ENCODE peak calls at places on chromosomes 4 and X, in eight cellular contexts. C is heart right ventricle; D is ascending aorta; L is psoas muscle; O is mammary epithelial cell; B is tibial nerve; R is naive thymus-derived CD4-positive, alpha-beta T cell; X is uterus. S is an unnamed sample.

GRCh38 chr4:2624782-2625548 is 88.5 kb downstream of the FAM193A start:
- DNase-seq in C (no peak), D (no peak), L (no peak), O (peak), B (no peak), R (no peak), X (peak), S (no peak)

GRCh38 chrX:103464071-103464773 is 55.1 kb downstream of the RAB40A start:
- DNase-seq in C (peak), D (no peak), L (no peak), O (peak), B (peak), R (peak), X (no peak), S (peak)

GRCh38 chr4:173038192-173038896 is 130.3 kb upstream of the GALNT7 start:
- DNase-seq in C (no peak), D (no peak), L (no peak), O (no peak), B (no peak), R (no peak), X (no peak), S (no peak)

GRCh38 chrX:110755061-110755460 is 40.6 kb downstream of the CHRDL1 start:
- DNase-seq in C (no peak), D (no peak), L (no peak), O (no peak), B (no peak), R (no peak), X (no peak), S (no peak)

GRCh38 chrX:16251782-16252181 is 84.5 kb downstream of the MAGEB17 start:
- DNase-seq in C (no peak), D (no peak), L (no peak), O (no peak), B (no peak), R (no peak), X (no peak), S (no peak)

GRCh38 chr4:13922459-13922858 is 294.9 kb upstream of the BOD1L1 start:
- DNase-seq in C (no peak), D (no peak), L (no peak), O (no peak), B (no peak), R (no peak), X (no peak), S (no peak)

GRCh38 chr4:159171287-159171686 is 68.4 kb downstream of the RAPGEF2 start:
- DNase-seq in C (no peak), D (no peak), L (no peak), O (peak), B (no peak), R (no peak), X (no peak), S (no peak)

GRCh38 chrX:21946925-21947641 is 6.6 kb downstream of the SMS start:
- DNase-seq in C (no peak), D (no peak), L (no peak), O (peak), B (no peak), R (no peak), X (no peak), S (no peak)

GRCh38 chrX:155745792-155746191 is 133.0 kb upstream of the TMLHE start:
- DNase-seq in C (peak), D (no peak), L (no peak), O (peak), B (no peak), R (no peak), X (no peak), S (no peak)

GRCh38 chrX:136629084-136629750 is 18.7 kb upstream of the CD40LG start:
- DNase-seq in C (no peak), D (no peak), L (no peak), O (no peak), B (no peak), R (peak), X (no peak), S (no peak)

GRCh38 chrX:51614353-51614752 is 4.4 kb downstream of the CENPVL3 start:
- DNase-seq in C (no peak), D (no peak), L (no peak), O (peak), B (no peak), R (peak), X (no peak), S (no peak)

DNA sequence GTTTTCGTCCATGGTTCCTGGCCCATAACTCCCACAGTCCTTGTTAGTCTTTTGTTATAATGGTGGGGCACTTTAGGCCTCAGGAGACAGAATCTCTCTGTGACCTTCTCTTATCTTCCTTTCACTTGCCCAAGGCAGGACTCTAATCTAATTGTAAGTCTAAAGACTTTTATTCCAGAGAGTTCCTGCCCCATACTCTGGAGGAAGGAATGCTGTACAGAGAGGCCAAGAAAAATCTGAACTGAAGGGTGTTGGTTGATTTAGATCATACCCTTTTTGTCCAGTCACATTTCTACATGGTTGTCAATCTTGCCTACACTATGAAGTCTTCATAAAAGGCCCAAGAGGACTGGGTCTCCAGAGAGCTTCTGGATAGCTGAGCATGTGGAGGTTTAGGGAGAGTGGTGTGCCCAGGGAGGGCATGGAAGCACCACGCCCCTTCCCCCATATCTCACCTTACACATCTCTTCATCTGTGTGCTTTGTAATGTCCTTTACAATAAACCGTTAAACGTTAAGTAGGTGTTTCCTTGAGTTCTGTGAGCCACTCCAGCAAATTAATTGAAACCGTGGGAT is 84.5 kb downstream of the AFF1 start:
- DNase-seq in C (no peak), D (no peak), L (no peak), O (no peak), B (no peak), R (no peak), X (no peak), S (no peak)
- H3K27ac ChIP-seq in C (peak), D (peak), L (peak), O (no peak), B (peak), R (no peak), X (peak), S (no peak)

GRCh38 chr4:106704253-106704870 is 331.8 kb downstream of the DKK2 start:
- DNase-seq in C (no peak), D (no peak), L (no peak), O (peak), B (no peak), R (no peak), X (no peak), S (no peak)
- H3K27ac ChIP-seq in C (no peak), D (no peak), L (no peak), O (no peak), B (no peak), R (no peak), X (no peak), S (no peak)

GRCh38 chrX:124938715-124939114 is 381.0 kb upstream of the TEX13C start:
- DNase-seq in C (no peak), D (no peak), L (no peak), O (no peak), B (no peak), R (no peak), X (no peak), S (no peak)
- H3K27ac ChIP-seq in C (no peak), D (no peak), L (no peak), O (no peak), B (no peak), R (no peak), X (no peak), S (no peak)

DNA sequence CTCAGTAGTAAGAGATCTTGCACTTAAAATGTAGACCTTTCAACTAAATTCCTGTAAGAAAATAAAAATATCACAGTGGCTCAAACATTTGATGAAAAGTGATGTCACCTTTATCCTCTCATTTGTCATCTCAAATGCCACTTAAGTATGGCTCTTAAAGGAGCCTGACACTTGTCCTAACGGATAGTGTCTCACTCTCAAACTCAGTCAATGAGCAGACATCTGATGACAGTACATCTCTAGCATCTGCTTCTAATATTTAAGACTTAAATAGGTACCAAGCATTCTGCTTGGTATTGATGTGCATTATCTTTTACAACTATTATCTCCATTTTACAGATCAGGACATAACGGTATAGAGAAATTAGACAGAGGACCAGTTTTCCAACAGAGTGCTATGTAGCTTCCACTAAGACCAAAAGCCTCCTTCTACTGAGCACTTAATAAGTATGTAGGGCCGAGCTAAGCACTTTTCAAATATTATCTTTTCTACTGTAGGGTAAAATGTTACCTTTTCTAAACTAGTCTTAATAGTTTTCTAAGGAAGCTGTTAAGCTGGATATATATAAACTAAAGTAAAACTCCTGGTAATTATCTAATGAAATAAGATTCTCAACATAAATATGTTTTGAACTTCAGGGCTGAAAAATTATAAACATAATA is 110.2 kb downstream of the PDE5A start:
- DNase-seq in C (no peak), D (no peak), L (no peak), O (no peak), B (no peak), R (no peak), X (no peak), S (no peak)
- H3K27ac ChIP-seq in C (peak), D (peak), L (no peak), O (no peak), B (peak), R (no peak), X (peak), S (no peak)

DNA sequence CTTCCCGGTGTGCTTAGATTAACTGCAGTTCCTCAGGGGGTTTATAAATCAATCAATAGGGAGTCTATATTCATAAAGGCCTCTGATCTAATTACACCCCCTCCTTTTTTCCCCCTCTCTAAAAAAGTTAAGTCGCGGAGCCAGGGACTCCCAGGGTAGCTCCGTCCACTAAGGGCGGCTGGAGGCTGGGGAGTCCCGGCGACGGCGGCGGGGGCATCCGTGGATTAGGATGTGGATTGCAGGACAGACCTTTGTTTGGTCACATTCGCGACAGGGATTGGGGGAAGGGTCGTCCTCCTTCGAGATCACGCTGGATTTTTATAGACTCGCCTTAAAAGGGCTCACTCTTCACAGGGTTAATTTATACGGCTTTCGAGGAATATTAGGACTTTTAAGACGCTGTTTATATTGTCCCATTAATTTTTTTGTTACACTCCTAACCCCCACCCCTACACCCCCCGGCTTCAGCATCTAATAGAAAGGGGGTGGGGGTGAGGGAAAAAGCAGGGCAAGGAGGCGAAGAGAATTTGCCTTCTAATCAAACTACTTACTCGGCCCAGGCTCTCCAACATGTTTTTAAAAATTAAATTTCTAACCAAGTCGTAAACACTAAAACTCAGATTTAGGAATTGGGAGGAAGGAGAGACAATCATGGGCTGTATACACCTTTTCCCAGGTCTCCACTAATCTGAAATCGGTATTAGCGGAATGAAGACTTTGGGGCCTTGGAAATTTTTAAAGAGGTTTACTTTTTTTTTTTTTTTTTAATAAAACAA is 8.5 kb downstream of the PITX2 start:
- DNase-seq in C (no peak), D (no peak), L (no peak), O (no peak), B (no peak), R (no peak), X (no peak), S (no peak)
- H3K27ac ChIP-seq in C (no peak), D (no peak), L (no peak), O (no peak), B (no peak), R (no peak), X (no peak), S (no peak)

GRCh38 chr4:36360755-36361154 is 79.3 kb downstream of the DTHD1 start:
- DNase-seq in C (no peak), D (no peak), L (no peak), O (no peak), B (no peak), R (no peak), X (no peak), S (no peak)
- H3K27ac ChIP-seq in C (no peak), D (no peak), L (no peak), O (no peak), B (no peak), R (no peak), X (no peak), S (no peak)

GRCh38 chrX:4239650-4240540 is 526.4 kb upstream of the PRKX start:
- DNase-seq in C (no peak), D (no peak), L (no peak), O (no peak), B (no peak), R (peak), X (no peak), S (no peak)
- H3K27ac ChIP-seq in C (no peak), D (no peak), L (no peak), O (no peak), B (no peak), R (peak), X (no peak), S (no peak)

GRCh38 chr4:75584067-75584466 is 28.2 kb downstream of the ODAPH start:
- DNase-seq in C (no peak), D (no peak), L (no peak), O (no peak), B (no peak), R (no peak), X (no peak), S (no peak)
- H3K27ac ChIP-seq in C (no peak), D (no peak), L (no peak), O (no peak), B (no peak), R (no peak), X (no peak), S (no peak)

GRCh38 chr4:86991998-86992397 is 57.2 kb downstream of the AFF1 start:
- DNase-seq in C (no peak), D (no peak), L (no peak), O (no peak), B (no peak), R (no peak), X (no peak), S (no peak)

GRCh38 chr4:86993909-86994672 is 59.3 kb downstream of the AFF1 start:
- DNase-seq in C (no peak), D (no peak), L (no peak), O (no peak), B (no peak), R (no peak), X (no peak), S (no peak)

DNA sequence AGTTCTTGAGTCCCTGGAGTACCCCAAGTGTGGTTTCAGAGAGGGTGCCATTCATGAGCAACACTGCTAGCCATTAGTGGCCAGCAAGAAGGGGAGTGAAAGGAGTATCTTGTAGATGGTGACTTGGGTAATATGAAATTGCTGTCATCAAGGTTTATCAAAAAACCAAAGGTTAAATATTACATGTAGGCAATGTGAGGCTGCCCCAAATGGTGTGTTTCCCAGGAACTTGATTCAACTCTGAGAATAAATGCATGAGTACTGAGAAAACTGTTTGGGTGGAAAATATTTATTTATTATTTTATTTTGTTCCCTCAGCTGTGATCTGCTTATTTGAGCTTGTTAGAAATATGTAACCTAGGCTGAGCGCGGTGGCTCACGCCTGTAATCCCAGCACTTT is 55.7 kb downstream of the AFF1 start:
- DNase-seq in C (no peak), D (no peak), L (no peak), O (no peak), B (no peak), R (no peak), X (no peak), S (no peak)
- H3K27ac ChIP-seq in C (no peak), D (no peak), L (no peak), O (no peak), B (no peak), R (no peak), X (no peak), S (no peak)

GRCh38 chr4:22312113-22312512 is 203.8 kb downstream of the ADGRA3 start:
- DNase-seq in C (no peak), D (no peak), L (no peak), O (no peak), B (no peak), R (no peak), X (no peak), S (no peak)
- H3K27ac ChIP-seq in C (no peak), D (no peak), L (no peak), O (no peak), B (no peak), R (no peak), X (no peak), S (no peak)